ENCODE peak calls at places on chromosomes 6 and 20, in five cellular contexts. V is heart left ventricle, N is uterus, X is psoas muscle, S is prostate gland. H is an unnamed sample. For H3K9me3, the result is how much of the 10 kb centered on the place peaks cover.

GRCh38 chr6:127207591-127208120 is 59.0 kb upstream of the RNF146 start:
- DNase-seq in V (no peak), N (no peak), X (no peak), S (no peak), H (no peak)

GRCh38 chr20:60365063-60365640 is 406.9 kb downstream of the CDH26 start:
- DNase-seq in V (no peak), N (no peak), X (no peak), S (no peak), H (peak)

GRCh38 chr20:6130045-6130444 is 7.2 kb upstream of the FERMT1 start:
- DNase-seq in V (no peak), N (no peak), X (no peak), S (no peak), H (no peak)

GRCh38 chr20:54132612-54133433 is 41.0 kb downstream of the CYP24A1 start:
- DNase-seq in V (no peak), N (peak), X (no peak), S (peak), H (peak)

GRCh38 chr6:98179606-98180005 is 654.8 kb upstream of the POU3F2 start:
- DNase-seq in V (no peak), N (no peak), X (no peak), S (no peak), H (no peak)

GRCh38 chr6:72363844-72364740 is 257.8 kb upstream of the KCNQ5 start:
- DNase-seq in V (no peak), N (peak), X (no peak), S (peak), H (no peak)

GRCh38 chr20:24389686-24390085 is 79.7 kb upstream of the SYNDIG1 start:
- DNase-seq in V (no peak), N (no peak), X (no peak), S (no peak), H (no peak)

GRCh38 chr20:58210398-58210747 is 18.1 kb downstream of the ANKRD60 start:
- DNase-seq in V (no peak), N (no peak), X (no peak), S (no peak), H (no peak)

GRCh38 chr20:24798930-24799705 is 150.0 kb upstream of the CST7 start:
- DNase-seq in V (no peak), N (no peak), X (peak), S (no peak), H (no peak)

GRCh38 chr6:163782436-163783003 is 368.0 kb downstream of the QKI start:
- DNase-seq in V (no peak), N (no peak), X (no peak), S (no peak), H (peak)

GRCh38 chr20:56897318-56897962 is 268.3 kb downstream of the TFAP2C start:
- DNase-seq in V (no peak), N (no peak), X (no peak), S (no peak), H (peak)

GRCh38 chr6:77245026-77245425 is 218.3 kb downstream of the HTR1B start:
- DNase-seq in V (no peak), N (no peak), X (no peak), S (no peak), H (no peak)

GRCh38 chr20:8940311-8940710 is 128.6 kb upstream of the PLCB4 start:
- DNase-seq in V (no peak), N (no peak), X (no peak), S (no peak), H (no peak)

GRCh38 chr6:170238741-170239565 is 51.9 kb downstream of the DLL1 start:
- DNase-seq in V (no peak), N (peak), X (no peak), S (no peak), H (no peak)

GRCh38 chr6:45650527-45651135 is 272.9 kb upstream of the SUPT3H start:
- DNase-seq in V (no peak), N (no peak), X (no peak), S (no peak), H (no peak)

GRCh38 chr20:59765599-59766177 is 161.3 kb downstream of the PHACTR3 start:
- DNase-seq in V (no peak), N (no peak), X (no peak), S (no peak), H (peak)

GRCh38 chr6:110534731-110535164 is 58.3 kb upstream of the SLC22A16 start:
- DNase-seq in V (no peak), N (no peak), X (no peak), S (peak), H (no peak)

GRCh38 chr20:15675813-15676484 is 897.3 kb downstream of the KIF16B start:
- DNase-seq in V (no peak), N (no peak), X (no peak), S (no peak), H (no peak)
- H3K9me3 ChIP-seq in V (under half), N (under half), X (under half), S (under half), H (under half)

GRCh38 chr6:84581494-84582259 is 182.7 kb downstream of the TBX18 start:
- DNase-seq in V (no peak), N (no peak), X (no peak), S (no peak), H (no peak)
- TF ChIP-seq CTCF in V (no peak), N (no peak), X (no peak), S (no peak), H (no peak)

GRCh38 chr6:36083446-36083845 is 46.9 kb upstream of the MAPK13 start:
- DNase-seq in V (no peak), N (no peak), X (no peak), S (no peak), H (peak)
- H3K9me3 ChIP-seq in V (under half), N (under half), X (under half), S (under half), H (half or more)

GRCh38 chr20:768426-768978 is at the start of gene SLC52A3:
- DNase-seq in V (peak), N (no peak), X (no peak), S (peak), H (peak)
- TF ChIP-seq CTCF in V (peak), N (no peak), X (peak), S (peak), H (peak)

GRCh38 chr20:13265941-13266340 is 44.9 kb downstream of the ISM1 start:
- DNase-seq in V (no peak), N (no peak), X (no peak), S (no peak), H (no peak)
- H3K9me3 ChIP-seq in V (under half), N (under half), X (under half), S (under half), H (under half)

GRCh38 chr6:22904413-22904812 is 335.0 kb downstream of the HDGFL1 start:
- DNase-seq in V (no peak), N (no peak), X (no peak), S (no peak), H (no peak)

GRCh38 chr6:22910370-22910769 is 341.0 kb downstream of the HDGFL1 start:
- DNase-seq in V (no peak), N (no peak), X (no peak), S (no peak), H (no peak)

GRCh38 chr6:22907085-22907484 is 337.7 kb downstream of the HDGFL1 start:
- DNase-seq in V (no peak), N (no peak), X (no peak), S (no peak), H (no peak)

DNA sequence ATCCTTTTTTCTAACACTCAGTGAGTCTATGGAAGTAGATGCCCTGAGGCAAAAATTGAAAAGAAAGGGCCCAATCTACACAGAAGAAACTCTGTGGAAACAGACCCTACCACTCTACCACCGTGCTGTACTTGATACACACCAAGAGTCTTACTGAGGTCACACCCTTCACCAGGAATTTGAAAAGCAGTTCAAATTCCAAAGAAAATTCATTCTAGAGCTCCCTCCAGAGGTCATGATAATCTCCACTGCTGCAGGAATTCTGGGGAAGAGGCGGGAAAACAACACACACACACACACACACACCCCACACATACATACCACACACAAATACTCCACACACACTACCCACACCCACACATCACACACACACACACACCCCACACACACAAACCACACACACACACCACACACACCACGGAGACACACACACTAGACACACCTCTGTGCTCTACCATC is 336.8 kb downstream of the HDGFL1 start:
- DNase-seq in V (no peak), N (no peak), X (no peak), S (no peak), H (peak)
- TF ChIP-seq CTCF in V (peak), N (peak), X (peak), S (no peak), H (peak)

GRCh38 chr6:118579786-118580185 is 31.7 kb downstream of the PLN start:
- DNase-seq in V (no peak), N (no peak), X (no peak), S (no peak), H (peak)
- H3K9me3 ChIP-seq in V (under half), N (under half), X (under half), S (under half), H (half or more)

GRCh38 chr6:124879992-124880355 is 82.3 kb upstream of the RNF217 start:
- DNase-seq in V (no peak), N (no peak), X (no peak), S (no peak), H (no peak)
- TF ChIP-seq CTCF in V (no peak), N (no peak), X (no peak), S (no peak), H (no peak)

DNA sequence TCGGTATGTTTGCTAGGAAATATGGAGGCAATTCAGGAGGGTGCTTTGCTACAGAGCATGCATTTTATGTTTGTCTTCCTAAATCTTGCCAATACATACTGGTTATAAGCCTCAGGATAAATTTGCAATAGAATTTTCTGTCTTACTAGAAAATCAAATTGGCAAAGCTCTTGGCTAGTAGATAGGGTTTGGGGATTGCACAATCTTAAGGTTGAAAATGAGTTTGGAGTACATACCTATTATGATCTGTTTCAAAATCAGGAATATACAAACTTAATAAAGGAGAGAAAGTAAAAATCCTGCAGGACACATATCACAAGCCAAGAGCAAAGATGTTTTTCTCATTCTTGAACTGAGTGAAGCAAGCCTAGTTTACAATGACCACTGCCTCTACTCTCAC is 751.2 kb downstream of the HDGFL1 start:
- DNase-seq in V (no peak), N (no peak), X (no peak), S (no peak), H (no peak)
- H3K9me3 ChIP-seq in V (under half), N (under half), X (under half), S (under half), H (under half)